ENCODE peak calls at places on chromosome 22, in seven cellular contexts. C, H, Z, V, X, E and R are unnamed samples. For H3K4me1, the result is how much of the 10 kb centered on the place peaks cover.

GRCh38 chr22:30968015-30968923 is at the start of gene MORC2:
- DNase-seq in C (peak), H (peak), Z (peak), V (no peak), X (no peak), E (peak), R (peak)

GRCh38 chr22:26325641-26326040 is 103.4 kb upstream of the ASPHD2 start:
- DNase-seq in C (no peak), H (no peak), Z (no peak), V (peak), X (no peak), E (no peak), R (no peak)

GRCh38 chr22:28750471-28750881 is 8.6 kb downstream of the HSCB start:
- DNase-seq in C (no peak), H (no peak), Z (no peak), V (peak), X (no peak), E (no peak), R (no peak)

GRCh38 chr22:34454598-34454997 is 534.3 kb upstream of the LARGE1 start:
- DNase-seq in C (no peak), H (no peak), Z (no peak), V (no peak), X (no peak), E (no peak), R (no peak)

GRCh38 chr22:33539902-33540751 is 380.1 kb downstream of the LARGE1 start:
- DNase-seq in C (peak), H (peak), Z (no peak), V (peak), X (peak), E (peak), R (no peak)

GRCh38 chr22:39266398-39267030 is 21.7 kb upstream of the PDGFB start:
- DNase-seq in C (no peak), H (no peak), Z (no peak), V (peak), X (no peak), E (no peak), R (no peak)

GRCh38 chr22:44972363-44973083 is 37.3 kb downstream of the PHF21B start:
- DNase-seq in C (no peak), H (no peak), Z (no peak), V (no peak), X (no peak), E (no peak), R (no peak)

GRCh38 chr22:26884921-26885320 is 227.5 kb downstream of the MIAT start:
- DNase-seq in C (no peak), H (no peak), Z (no peak), V (no peak), X (no peak), E (no peak), R (no peak)

GRCh38 chr22:29198240-29198639 is 7.5 kb upstream of the EMID1 start:
- DNase-seq in C (no peak), H (no peak), Z (no peak), V (no peak), X (no peak), E (no peak), R (no peak)

GRCh38 chr22:22706253-22706940 is 62.0 kb downstream of the GGTLC2 start:
- DNase-seq in C (no peak), H (no peak), Z (no peak), V (no peak), X (no peak), E (no peak), R (no peak)

GRCh38 chr22:43446037-43446803 is 34.4 kb downstream of the MPPED1 start:
- DNase-seq in C (no peak), H (peak), Z (no peak), V (no peak), X (no peak), E (no peak), R (no peak)

GRCh38 chr22:41910599-41911291 is 4.1 kb downstream of the SHISA8 start:
- DNase-seq in C (peak), H (no peak), Z (no peak), V (peak), X (peak), E (peak), R (no peak)

GRCh38 chr22:27663812-27664211 is 137.7 kb downstream of the MN1 start:
- DNase-seq in C (no peak), H (no peak), Z (no peak), V (peak), X (no peak), E (no peak), R (no peak)

GRCh38 chr22:27750866-27751265 is 50.7 kb downstream of the MN1 start:
- DNase-seq in C (no peak), H (no peak), Z (no peak), V (no peak), X (no peak), E (no peak), R (no peak)

GRCh38 chr22:48886604-48887393 is 940.9 kb downstream of the BRD1 start:
- DNase-seq in C (no peak), H (no peak), Z (no peak), V (no peak), X (peak), E (peak), R (no peak)

GRCh38 chr22:42169055-42169469 is 38.5 kb upstream of the CYP2D6 start:
- DNase-seq in C (peak), H (peak), Z (peak), V (peak), X (peak), E (peak), R (peak)

GRCh38 chr22:30044369-30044768 is 35.9 kb upstream of the HORMAD2 start:
- DNase-seq in C (peak), H (no peak), Z (no peak), V (peak), X (no peak), E (no peak), R (no peak)

GRCh38 chr22:41398921-41399320 is 17.2 kb downstream of the TEF start:
- DNase-seq in C (no peak), H (no peak), Z (no peak), V (no peak), X (no peak), E (no peak), R (no peak)

GRCh38 chr22:34855471-34855870 is 210.5 kb upstream of the ISX start:
- DNase-seq in C (no peak), H (no peak), Z (no peak), V (no peak), X (no peak), E (no peak), R (no peak)

GRCh38 chr22:39177456-39177775 is 24.9 kb upstream of the CBX7 start:
- DNase-seq in C (no peak), H (no peak), Z (no peak), V (peak), X (no peak), E (no peak), R (no peak)

GRCh38 chr22:46293591-46294260 is 2.9 kb upstream of the GTSE1 start:
- DNase-seq in C (peak), H (no peak), Z (no peak), V (peak), X (peak), E (peak), R (no peak)

GRCh38 chr22:21790359-21790758 is 54.8 kb upstream of the YPEL1 start:
- DNase-seq in C (no peak), H (no peak), Z (no peak), V (no peak), X (no peak), E (no peak), R (no peak)

GRCh38 chr22:28146401-28147304 is 227.6 kb upstream of the PITPNB start:
- DNase-seq in C (no peak), H (no peak), Z (no peak), V (peak), X (no peak), E (no peak), R (no peak)

GRCh38 chr22:38788846-38789245 is 5.1 kb downstream of the DNAL4 start:
- DNase-seq in C (no peak), H (no peak), Z (no peak), V (no peak), X (no peak), E (no peak), R (no peak)

DNA sequence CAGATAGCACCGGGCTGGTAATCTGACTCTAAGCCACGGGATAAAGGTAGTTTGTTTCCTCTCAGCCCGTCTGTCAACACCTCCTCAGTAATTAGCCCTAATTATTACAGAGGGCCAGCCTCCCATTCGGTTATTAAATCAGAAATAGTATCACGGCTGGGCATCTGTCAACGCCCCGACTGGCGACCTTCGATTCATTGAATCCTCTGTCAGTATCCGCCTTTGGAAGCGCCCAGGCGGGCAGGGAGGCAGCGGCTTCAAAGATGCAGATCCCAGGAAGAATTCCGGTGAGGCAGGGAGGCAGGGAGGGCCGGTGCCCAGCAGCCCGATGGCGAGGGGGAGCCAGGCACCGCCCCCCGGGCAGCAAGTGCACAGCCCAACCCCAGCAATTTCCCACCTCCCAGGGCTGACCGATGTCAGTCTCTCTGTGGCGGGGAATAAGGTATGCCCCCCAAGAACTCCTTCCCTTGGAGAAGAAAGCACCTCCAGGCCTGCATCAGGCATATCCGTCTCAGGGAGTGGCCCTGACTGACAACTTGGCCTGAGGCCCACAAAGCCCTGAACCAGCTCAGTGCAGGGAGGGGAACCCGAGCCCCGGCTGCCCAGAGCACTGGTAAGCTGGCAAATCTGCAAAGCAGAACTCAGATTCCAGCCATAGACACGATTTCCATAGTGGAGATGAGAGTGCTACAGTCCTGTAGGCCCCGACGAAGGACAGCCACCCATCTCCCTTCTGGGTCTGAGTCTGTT is 11.4 kb downstream of the GNB1L start:
- DNase-seq in C (no peak), H (no peak), Z (no peak), V (no peak), X (no peak), E (peak), R (no peak)
- H3K4me1 ChIP-seq in C (under half), H (under half), Z (under half), V (under half), X (under half), E (under half), R (under half)

GRCh38 chr22:49986325-49986724 is 25.8 kb downstream of the PIM3 start:
- DNase-seq in C (no peak), H (no peak), Z (no peak), V (no peak), X (no peak), E (no peak), R (no peak)

GRCh38 chr22:49977578-49977977 is 17.0 kb downstream of the PIM3 start:
- DNase-seq in C (no peak), H (no peak), Z (no peak), V (no peak), X (no peak), E (no peak), R (no peak)

GRCh38 chr22:49979587-49980264 is 19.2 kb downstream of the PIM3 start:
- DNase-seq in C (no peak), H (peak), Z (no peak), V (peak), X (no peak), E (peak), R (no peak)

DNA sequence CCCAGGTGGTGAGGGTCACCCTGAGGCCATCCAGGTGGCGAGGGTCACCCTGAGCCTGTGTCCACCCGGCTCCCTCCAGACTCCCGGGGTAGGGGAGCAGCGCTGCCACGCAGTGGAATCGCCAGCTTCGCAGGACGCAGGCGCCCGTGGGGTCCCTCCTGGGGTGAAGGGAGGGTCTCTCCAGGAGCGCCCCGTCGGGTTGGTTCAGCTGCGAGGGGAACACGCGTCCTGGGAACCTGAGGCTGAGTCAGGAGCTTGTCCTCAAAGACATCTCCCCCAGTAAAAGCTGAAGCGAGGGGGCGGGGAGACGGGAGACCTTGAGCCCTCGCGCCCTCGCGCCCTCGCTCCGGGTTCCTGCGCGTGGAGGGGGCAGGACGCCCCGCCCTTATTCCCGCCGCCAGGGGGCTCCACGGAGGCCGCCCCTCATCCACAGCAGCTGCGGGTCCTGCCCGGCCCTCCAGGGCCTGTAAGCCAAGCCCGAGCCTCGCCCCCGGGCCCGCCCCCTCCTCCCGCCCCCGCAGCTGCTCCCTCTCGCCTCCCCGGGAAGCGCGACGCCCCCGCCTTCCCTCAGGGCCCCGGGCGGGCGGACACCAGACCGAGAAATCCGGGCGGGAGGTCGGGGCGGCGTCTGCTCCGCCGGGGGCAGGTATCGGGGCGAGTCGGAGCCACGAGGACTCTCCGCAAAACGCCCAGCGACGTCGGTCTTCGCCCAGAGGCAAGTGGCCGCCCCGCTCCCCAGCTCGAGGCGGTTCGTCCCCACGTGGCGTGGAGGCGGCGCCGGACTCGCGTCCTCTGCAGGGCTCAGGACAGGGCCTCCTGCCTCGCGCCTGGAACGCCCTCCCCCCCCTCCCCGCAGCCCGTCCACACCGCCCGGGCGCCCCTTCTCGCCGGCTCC is 22.8 kb downstream of the PIM3 start:
- DNase-seq in C (no peak), H (no peak), Z (no peak), V (no peak), X (no peak), E (peak), R (no peak)
- H3K4me3 ChIP-seq in C (no peak), H (peak), Z (peak), V (no peak), X (peak), E (peak), R (peak)

GRCh38 chr22:24819941-24820461 is 14.0 kb downstream of the SGSM1 start:
- DNase-seq in C (peak), H (peak), Z (no peak), V (peak), X (peak), E (no peak), R (no peak)

GRCh38 chr22:24824250-24824649 is 18.2 kb downstream of the SGSM1 start:
- DNase-seq in C (no peak), H (no peak), Z (no peak), V (no peak), X (no peak), E (no peak), R (no peak)

GRCh38 chr22:24824915-24825314 is 18.9 kb downstream of the SGSM1 start:
- DNase-seq in C (no peak), H (no peak), Z (no peak), V (no peak), X (no peak), E (no peak), R (no peak)

GRCh38 chr22:24823787-24824186 is 17.8 kb downstream of the SGSM1 start:
- DNase-seq in C (no peak), H (no peak), Z (no peak), V (no peak), X (no peak), E (no peak), R (no peak)

GRCh38 chr22:24822471-24822870 is 16.5 kb downstream of the SGSM1 start:
- DNase-seq in C (no peak), H (no peak), Z (no peak), V (no peak), X (no peak), E (no peak), R (no peak)
- H3K4me1 ChIP-seq in C (under half), H (under half), Z (under half), V (under half), X (under half), E (under half), R (under half)

GRCh38 chr22:37146507-37147180 is 3.1 kb downstream of the IL2RB start:
- DNase-seq in C (no peak), H (no peak), Z (no peak), V (no peak), X (no peak), E (no peak), R (no peak)

GRCh38 chr22:37144180-37144554 is 5.5 kb downstream of the IL2RB start:
- DNase-seq in C (no peak), H (no peak), Z (no peak), V (no peak), X (no peak), E (no peak), R (no peak)

GRCh38 chr22:37147186-37147990 is 2.3 kb downstream of the IL2RB start:
- DNase-seq in C (no peak), H (no peak), Z (no peak), V (no peak), X (no peak), E (peak), R (no peak)

GRCh38 chr22:37148031-37148651 is 1.6 kb downstream of the IL2RB start:
- DNase-seq in C (no peak), H (no peak), Z (no peak), V (no peak), X (no peak), E (no peak), R (no peak)

DNA sequence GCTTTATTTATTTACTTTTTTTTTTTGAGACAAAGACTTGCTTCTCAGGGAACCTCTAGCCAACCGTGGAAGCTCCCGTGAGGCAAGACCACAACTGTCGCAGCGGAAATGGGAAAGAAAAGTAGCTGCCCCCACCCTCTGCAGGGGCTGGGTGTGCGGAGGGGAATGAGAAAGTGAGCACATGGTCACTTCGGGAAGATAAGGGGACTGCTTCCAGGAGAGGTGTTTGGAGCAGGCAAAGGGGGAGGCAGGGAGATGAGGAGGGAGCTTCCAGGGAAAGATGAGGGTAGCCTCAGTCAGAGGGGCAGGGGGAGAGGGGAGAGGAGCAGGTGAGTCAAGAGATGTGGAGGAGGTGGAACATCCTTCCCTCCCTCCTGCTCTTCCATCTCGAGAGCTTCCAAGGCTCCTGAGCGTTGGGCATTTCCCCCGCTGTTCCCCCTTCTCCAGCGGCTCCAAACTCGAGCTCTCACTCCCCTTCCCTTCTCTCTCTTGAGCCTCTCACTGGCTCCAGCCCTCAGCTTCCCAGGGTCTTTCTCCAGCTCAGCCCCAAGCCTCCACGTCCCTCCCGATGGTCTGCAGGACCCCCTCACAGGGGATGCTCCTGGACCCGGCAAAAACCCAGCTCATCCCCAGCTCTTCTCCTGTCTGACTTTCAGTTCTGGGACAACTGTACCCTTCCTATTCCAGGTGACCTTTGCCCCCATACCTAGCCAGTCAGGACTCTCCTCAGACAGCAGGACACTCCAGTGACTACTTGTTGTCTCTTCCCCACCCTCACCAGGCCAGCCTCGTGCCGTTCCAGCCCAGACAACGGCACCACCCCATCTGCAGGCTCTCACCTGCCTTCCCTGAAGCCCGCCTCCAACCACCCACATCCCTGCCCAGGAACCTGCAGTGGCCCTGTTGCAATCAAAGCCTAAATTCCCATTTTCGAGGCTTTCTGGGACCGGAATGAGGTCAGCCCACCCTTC is 4.0 kb downstream of the IL2RB start:
- DNase-seq in C (no peak), H (no peak), Z (no peak), V (no peak), X (no peak), E (no peak), R (no peak)
- H3K4me3 ChIP-seq in C (no peak), H (no peak), Z (no peak), V (no peak), X (no peak), E (no peak), R (no peak)

GRCh38 chr22:49999063-49999900 is 13.3 kb downstream of the IL17REL start:
- DNase-seq in C (no peak), H (no peak), Z (peak), V (peak), X (no peak), E (peak), R (no peak)
- H3K4me1 ChIP-seq in C (under half), H (under half), Z (under half), V (under half), X (under half), E (under half), R (under half)